ENCODE peak calls at places on chromosomes 11 and 22, in five cellular contexts. D is trophoblast cell, K is H9, Z is mesenchymal stem cell, L is neuronal stem cell. C is an unnamed sample.

GRCh38 chr22:32985899-32986772 is 72.0 kb downstream of the SYN3 start:
- DNase-seq in D (peak), K (peak), Z (peak), L (peak), C (peak)

GRCh38 chr11:130634981-130635473 is 186.6 kb downstream of the ADAMTS15 start:
- DNase-seq in D (no peak), K (no peak), Z (peak), L (no peak), C (peak)

GRCh38 chr22:21840236-21840823 is 27.1 kb downstream of the MAPK1 start:
- DNase-seq in D (no peak), K (no peak), Z (no peak), L (no peak), C (no peak)

GRCh38 chr22:30221121-30221992 is 25.2 kb downstream of the LIF start:
- DNase-seq in D (no peak), K (no peak), Z (no peak), L (no peak), C (no peak)

GRCh38 chr22:25485626-25486545 is 78.6 kb upstream of the GRK3 start:
- DNase-seq in D (no peak), K (no peak), Z (no peak), L (no peak), C (peak)

GRCh38 chr11:44634401-44635281 is 69.2 kb downstream of the CD82 start:
- DNase-seq in D (no peak), K (peak), Z (peak), L (peak), C (peak)

GRCh38 chr22:49971232-49972162 is 10.9 kb downstream of the PIM3 start:
- DNase-seq in D (peak), K (peak), Z (no peak), L (no peak), C (no peak)

GRCh38 chr11:28736256-28736655 is 628.1 kb downstream of the METTL15 start:
- DNase-seq in D (no peak), K (no peak), Z (peak), L (no peak), C (peak)

GRCh38 chr11:50333861-50334260 is 301.2 kb downstream of the OR4C45 start:
- DNase-seq in D (no peak), K (no peak), Z (no peak), L (no peak), C (no peak)

DNA sequence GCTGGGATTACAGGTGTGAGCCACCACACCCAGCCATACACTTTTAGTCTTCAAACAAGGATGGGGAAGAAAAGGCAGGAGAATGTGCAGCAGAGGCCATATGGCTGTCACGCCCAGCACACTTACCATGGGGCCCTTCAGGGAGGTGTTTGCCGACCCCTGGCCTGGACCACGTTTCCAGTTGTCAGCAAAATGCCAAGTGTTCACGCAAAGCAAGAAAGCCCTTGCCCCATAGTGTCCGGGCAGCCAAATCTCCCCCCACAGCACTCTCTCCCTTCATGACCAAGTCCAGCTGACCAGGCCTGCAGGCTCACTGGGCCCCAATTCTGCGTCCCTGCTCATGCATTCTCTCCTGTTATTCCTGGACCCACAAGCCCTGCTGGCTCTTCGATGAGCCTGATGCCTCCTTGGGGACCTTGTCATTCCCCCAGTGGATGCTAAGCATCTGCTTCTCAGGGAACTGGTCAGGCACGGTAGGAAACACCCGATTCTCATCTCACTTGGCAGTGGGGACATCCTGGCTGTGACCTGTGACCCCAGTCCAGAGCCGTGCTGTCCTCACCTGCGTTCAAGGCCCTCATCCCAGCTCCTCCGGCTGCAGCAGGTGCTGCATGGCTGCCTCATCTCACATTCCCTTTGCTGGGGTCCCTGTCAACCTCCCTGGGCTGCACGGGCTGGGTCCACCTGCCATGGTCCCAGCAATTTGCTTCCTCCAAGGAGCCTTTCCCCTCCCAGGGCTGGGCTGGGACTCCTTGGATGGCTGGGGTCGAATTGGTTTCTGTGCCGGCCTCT is 96.4 kb downstream of the CTTN start:
- DNase-seq in D (no peak), K (no peak), Z (no peak), L (no peak), C (no peak)
- H3K23ac ChIP-seq in D (no peak), K (no peak), Z (no peak), L (peak), C (no peak)

GRCh38 chr22:31345331-31346254 is 553 bp downstream of the PATZ1 start:
- DNase-seq in D (peak), K (peak), Z (peak), L (peak), C (peak)
- H3K23ac ChIP-seq in D (no peak), K (no peak), Z (peak), L (peak), C (no peak)

GRCh38 chr11:116457336-116458007 is 315.3 kb downstream of the BUD13 start:
- DNase-seq in D (no peak), K (no peak), Z (no peak), L (peak), C (no peak)
- H3K23ac ChIP-seq in D (no peak), K (no peak), Z (no peak), L (no peak), C (no peak)

GRCh38 chr22:35624547-35624946 is 7.4 kb upstream of the MB start:
- DNase-seq in D (no peak), K (no peak), Z (no peak), L (no peak), C (no peak)
- H3K23ac ChIP-seq in D (no peak), K (no peak), Z (no peak), L (no peak), C (no peak)

DNA sequence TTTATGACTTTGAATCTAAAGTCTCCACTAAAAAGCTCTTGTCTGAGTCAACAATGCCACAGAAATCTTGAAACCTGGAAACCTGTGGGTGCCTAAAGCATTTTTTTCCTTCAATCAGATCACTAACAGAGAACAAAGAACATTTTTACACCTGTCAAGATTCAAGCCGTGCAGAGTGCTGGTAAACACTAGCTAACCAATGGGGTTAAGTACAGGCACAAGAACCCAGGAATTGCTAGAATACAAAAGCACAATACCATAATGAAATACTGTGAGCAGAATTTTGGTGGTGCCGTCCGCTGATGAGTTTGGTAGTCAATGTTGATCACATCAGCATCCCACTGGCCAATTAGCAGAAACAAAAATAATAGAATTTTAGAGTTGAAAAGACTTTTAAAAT is 380.3 kb upstream of the PITPNB start:
- DNase-seq in D (no peak), K (no peak), Z (no peak), L (no peak), C (no peak)
- H3K23ac ChIP-seq in D (no peak), K (no peak), Z (no peak), L (no peak), C (no peak)

DNA sequence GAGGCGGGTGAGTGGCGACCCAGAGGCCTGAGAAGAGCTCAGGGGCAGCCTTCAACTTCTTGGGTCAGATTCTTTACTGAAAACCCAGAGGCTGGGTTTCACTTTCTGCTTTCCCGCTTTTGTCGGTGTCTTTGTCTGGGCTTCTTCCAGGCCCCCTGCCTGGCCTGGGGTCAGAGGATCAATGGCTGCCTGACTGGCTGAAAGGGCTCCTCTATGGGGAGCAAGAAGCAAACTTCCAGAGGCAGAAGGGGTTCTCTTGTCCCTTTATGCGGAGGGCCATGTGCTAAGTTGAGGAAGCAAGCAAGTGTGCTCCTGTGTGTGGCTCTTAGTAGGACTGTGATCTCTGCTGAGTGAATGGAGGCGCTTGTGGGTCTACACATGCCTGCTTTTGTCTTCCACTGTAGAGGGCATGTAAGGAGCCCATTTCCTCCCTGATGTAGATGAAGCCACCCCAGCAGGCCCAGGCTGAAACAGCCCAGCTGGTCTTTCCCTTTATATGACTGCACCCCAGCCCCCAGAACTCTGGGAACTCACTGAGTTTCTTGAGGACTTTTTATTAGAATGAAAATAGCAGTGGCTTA is 1.0 kb upstream of the PKNOX2 start:
- DNase-seq in D (no peak), K (peak), Z (peak), L (peak), C (no peak)
- H3K23ac ChIP-seq in D (no peak), K (no peak), Z (no peak), L (no peak), C (no peak)

GRCh38 chr11:134411887-134412507 is at the start of gene B3GAT1:
- DNase-seq in D (no peak), K (no peak), Z (no peak), L (no peak), C (no peak)
- H3K23ac ChIP-seq in D (no peak), K (no peak), Z (no peak), L (peak), C (no peak)

DNA sequence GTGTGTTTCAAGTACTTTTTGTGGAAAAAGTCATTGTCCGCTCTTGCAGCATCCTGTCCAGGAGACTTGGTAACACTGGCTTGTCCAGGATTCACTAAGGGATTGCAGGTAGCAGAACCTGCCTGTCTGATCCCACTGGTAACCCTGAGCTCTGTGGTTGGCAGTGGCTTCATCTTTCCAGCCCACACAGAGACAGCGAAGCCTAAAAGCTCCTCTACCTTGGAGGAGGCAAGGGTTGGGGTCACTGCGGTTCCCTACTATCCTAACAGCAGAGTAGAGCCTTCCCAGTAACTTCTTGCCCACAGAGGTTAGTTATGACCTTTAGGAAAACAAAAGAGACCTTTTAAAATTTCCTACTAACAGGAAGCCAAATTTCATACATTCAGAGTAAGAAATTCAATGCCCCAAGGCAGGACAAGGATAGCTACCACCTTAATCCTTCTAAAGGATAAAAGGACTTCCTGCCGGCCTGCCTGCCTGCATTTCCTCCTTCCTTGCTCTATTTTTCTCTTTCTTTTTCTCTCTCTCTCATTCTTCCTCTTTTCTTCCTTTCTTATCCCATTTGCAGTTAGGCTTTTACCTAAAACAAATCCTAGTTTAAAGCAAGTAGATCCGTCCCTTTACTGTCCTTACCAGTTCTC is 8.4 kb upstream of the RCN1 start:
- DNase-seq in D (no peak), K (no peak), Z (no peak), L (no peak), C (no peak)
- H3K23ac ChIP-seq in D (no peak), K (no peak), Z (no peak), L (no peak), C (peak)

DNA sequence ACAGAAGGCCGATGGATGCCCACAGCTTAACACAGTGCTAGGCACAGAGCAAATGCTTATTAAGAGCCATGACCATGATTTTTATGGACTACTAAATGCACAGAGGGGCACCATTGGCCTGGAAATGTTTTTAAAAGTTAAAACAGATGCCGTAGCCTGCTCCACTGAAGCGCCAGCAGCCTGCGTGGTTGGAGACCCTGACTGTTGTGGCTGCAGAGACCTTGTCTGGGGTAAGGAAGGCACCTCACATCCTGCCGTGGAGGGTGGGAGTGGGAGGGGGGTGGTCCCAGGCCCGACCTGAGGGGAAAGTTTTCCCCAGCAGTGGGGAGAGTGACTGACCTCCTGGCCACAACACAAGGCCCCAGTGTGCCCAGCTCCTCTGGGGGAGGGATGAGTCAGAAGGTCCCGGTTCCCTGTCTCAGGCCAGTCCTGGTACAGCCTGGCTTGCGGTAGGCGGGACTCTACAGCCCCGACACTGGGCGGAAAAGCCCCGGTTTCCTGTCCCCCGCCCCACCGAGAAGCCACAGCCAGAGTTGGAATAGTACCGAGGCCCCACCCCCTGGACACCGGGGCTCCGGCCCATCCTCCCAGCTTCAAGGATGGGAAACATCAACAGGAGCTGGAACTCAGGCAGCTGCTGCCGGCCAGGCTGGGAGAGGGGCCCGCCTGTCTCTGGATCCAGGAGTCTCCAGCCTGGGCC is 7.0 kb downstream of the CHST1 start:
- DNase-seq in D (no peak), K (peak), Z (peak), L (no peak), C (peak)
- H3K23ac ChIP-seq in D (no peak), K (no peak), Z (no peak), L (no peak), C (no peak)